ENCODE peak calls at places on chromosomes 1 and 21, in seven cellular contexts. H, J, U, G, F, Q and I are unnamed samples.

GRCh38 chr1:173134800-173135199 is 72.3 kb downstream of the TNFSF4 start:
- DNase-seq in H (no peak), J (no peak), U (no peak), G (no peak), F (no peak), Q (no peak), I (no peak)

GRCh38 chr1:154726903-154727302 is 118.9 kb upstream of the ADAR start:
- DNase-seq in H (no peak), J (no peak), U (no peak), G (peak), F (no peak), Q (no peak), I (no peak)

GRCh38 chr1:208219659-208220282 is 24.4 kb downstream of the PLXNA2 start:
- DNase-seq in H (no peak), J (no peak), U (peak), G (no peak), F (no peak), Q (peak), I (peak)

GRCh38 chr1:179083031-179083345 is 1.1 kb downstream of the TOR3A start:
- DNase-seq in H (no peak), J (no peak), U (no peak), G (no peak), F (no peak), Q (no peak), I (no peak)

GRCh38 chr1:217590598-217590997 is 40.3 kb downstream of the GPATCH2 start:
- DNase-seq in H (no peak), J (no peak), U (no peak), G (peak), F (no peak), Q (no peak), I (no peak)

GRCh38 chr1:159282118-159282517 is 20.0 kb upstream of the FCER1A start:
- DNase-seq in H (no peak), J (no peak), U (no peak), G (peak), F (no peak), Q (no peak), I (no peak)

GRCh38 chr21:33643658-33644311 is 1.5 kb downstream of the ITSN1 start:
- DNase-seq in H (no peak), J (no peak), U (no peak), G (peak), F (no peak), Q (no peak), I (no peak)

GRCh38 chr1:173107696-173108095 is 57.0 kb upstream of the TNFSF18 start:
- DNase-seq in H (no peak), J (no peak), U (no peak), G (no peak), F (no peak), Q (no peak), I (no peak)

DNA sequence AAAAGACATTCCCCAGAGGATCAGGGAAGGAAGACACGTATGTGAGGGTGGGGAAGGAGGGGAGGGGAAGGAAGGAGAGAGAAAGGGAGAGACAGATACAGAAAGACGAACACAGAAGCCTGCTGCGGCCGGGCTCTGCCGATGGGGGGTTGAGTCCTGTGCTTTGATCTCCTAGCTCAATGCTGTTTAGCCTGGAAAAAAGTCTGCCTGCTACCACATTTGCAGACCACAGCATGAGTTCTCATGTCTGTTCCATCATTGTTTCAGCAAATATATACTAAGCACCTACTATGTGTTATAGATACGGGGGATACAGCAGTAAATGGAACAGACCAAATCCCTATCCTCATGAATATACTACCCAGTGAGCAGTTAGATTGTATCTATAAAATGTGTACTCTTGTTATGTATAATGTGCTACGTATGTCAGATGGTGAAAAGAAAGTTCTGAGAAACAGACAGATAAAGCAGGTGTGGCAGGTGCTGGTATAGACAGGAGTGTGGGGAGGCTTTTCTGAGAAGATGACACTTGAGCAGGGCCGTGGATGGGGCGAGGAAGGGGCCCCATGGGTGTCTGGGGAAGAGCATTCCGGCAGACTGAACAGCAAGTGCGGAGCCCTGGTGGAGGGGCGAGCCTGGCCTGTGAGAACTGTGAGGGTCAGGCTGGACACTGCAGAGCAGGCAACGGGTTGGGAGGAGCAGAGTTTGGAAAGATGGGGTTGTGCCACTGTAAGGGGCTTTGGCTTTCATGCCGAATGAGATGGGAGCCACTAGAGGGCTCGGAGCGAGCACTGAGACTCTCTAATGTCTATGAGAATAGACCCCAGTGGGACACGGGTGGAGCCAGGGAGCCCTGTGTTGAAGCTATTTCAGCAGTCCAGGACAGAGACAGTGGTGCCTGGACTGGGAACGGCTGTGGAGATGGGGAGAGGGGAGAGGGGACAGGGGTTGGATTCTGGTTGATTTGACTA is 34.1 kb downstream of the KIAA1614 start:
- DNase-seq in H (no peak), J (no peak), U (no peak), G (peak), F (no peak), Q (no peak), I (no peak)
- H3K27ac ChIP-seq in H (no peak), J (no peak), U (peak), G (no peak), F (no peak), Q (no peak), I (no peak)

GRCh38 chr1:23792151-23792945 is 1.4 kb downstream of the LYPLA2 start:
- DNase-seq in H (no peak), J (no peak), U (no peak), G (peak), F (no peak), Q (no peak), I (peak)
- H3K27ac ChIP-seq in H (peak), J (peak), U (peak), G (no peak), F (peak), Q (peak), I (no peak)

GRCh38 chr1:43322506-43322905 is 15.1 kb upstream of the MPL start:
- DNase-seq in H (no peak), J (no peak), U (no peak), G (no peak), F (no peak), Q (no peak), I (no peak)
- H3K27ac ChIP-seq in H (no peak), J (no peak), U (no peak), G (no peak), F (no peak), Q (no peak), I (no peak)

GRCh38 chr1:162562452-162562828 is 918 bp downstream of the UAP1 start:
- DNase-seq in H (peak), J (no peak), U (peak), G (no peak), F (peak), Q (no peak), I (no peak)
- H3K27ac ChIP-seq in H (peak), J (peak), U (peak), G (no peak), F (peak), Q (peak), I (peak)

GRCh38 chr1:2290595-2291510 is 62.7 kb downstream of the SKI start:
- DNase-seq in H (peak), J (peak), U (peak), G (no peak), F (peak), Q (peak), I (peak)
- H3K27ac ChIP-seq in H (peak), J (peak), U (peak), G (peak), F (peak), Q (peak), I (peak)

GRCh38 chr1:225709101-225709500 is 56.2 kb upstream of the ENAH start:
- DNase-seq in H (peak), J (no peak), U (no peak), G (no peak), F (no peak), Q (no peak), I (no peak)
- H3K27ac ChIP-seq in H (no peak), J (no peak), U (no peak), G (no peak), F (no peak), Q (no peak), I (no peak)

DNA sequence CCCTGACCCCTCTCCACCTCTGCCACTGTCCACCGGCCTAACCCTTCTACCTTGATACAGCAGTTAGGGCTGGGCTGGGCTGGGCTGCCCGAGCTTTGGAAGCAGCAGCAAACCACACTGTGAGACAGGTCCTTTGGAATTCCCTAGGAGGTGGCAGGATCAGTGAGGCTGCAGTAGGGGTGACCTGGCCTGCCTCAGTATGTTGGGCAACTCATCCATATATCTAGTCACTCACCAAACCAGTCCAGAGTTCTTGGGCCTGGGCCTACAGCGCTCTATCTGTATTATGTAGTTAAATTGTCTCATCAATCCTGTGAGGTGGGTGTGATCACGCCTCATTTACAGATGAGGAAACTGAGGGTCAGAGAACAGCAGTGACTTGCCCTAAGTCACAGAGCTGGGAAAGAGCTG is 13.3 kb upstream of the SYNC start:
- DNase-seq in H (peak), J (no peak), U (no peak), G (no peak), F (no peak), Q (no peak), I (no peak)
- H3K27ac ChIP-seq in H (peak), J (peak), U (no peak), G (peak), F (no peak), Q (no peak), I (no peak)

GRCh38 chr1:6701437-6702153 is at the start of gene DNAJC11:
- DNase-seq in H (peak), J (peak), U (peak), G (peak), F (peak), Q (peak), I (peak)
- H3K27ac ChIP-seq in H (peak), J (peak), U (peak), G (peak), F (peak), Q (peak), I (peak)

GRCh38 chr1:161159087-161159914 is at the start of gene USP21:
- DNase-seq in H (peak), J (peak), U (peak), G (peak), F (no peak), Q (peak), I (peak)
- H3K27ac ChIP-seq in H (peak), J (peak), U (peak), G (peak), F (no peak), Q (peak), I (peak)